ENCODE peak calls at places on chromosomes 7 and 10, in seven cellular contexts. X is HT1080; E is fibroblast of the aortic adventitia; H is left lobe of liver; M is HS-5; K is central memory CD8-positive, alpha-beta T cell; B is EH. V is an unnamed sample.

GRCh38 chr7:4740796-4741195 is 34.6 kb upstream of the AP5Z1 start:
- DNase-seq in X (no peak), E (no peak), H (no peak), M (no peak), K (no peak), B (no peak), V (no peak)

GRCh38 chr10:113099431-113100298 is 149.6 kb downstream of the TCF7L2 start:
- DNase-seq in X (no peak), E (peak), H (no peak), M (no peak), K (no peak), B (peak), V (peak)

GRCh38 chr10:25083546-25084111 is 67.2 kb downstream of the THNSL1 start:
- DNase-seq in X (no peak), E (no peak), H (no peak), M (no peak), K (no peak), B (peak), V (no peak)

GRCh38 chr10:98349508-98349922 is 65.5 kb downstream of the PYROXD2 start:
- DNase-seq in X (peak), E (peak), H (no peak), M (peak), K (no peak), B (peak), V (peak)

GRCh38 chr10:101839421-101840063 is 4.1 kb downstream of the KCNIP2 start:
- DNase-seq in X (no peak), E (no peak), H (peak), M (no peak), K (peak), B (peak), V (no peak)

GRCh38 chr7:37289781-37290180 is 158.9 kb downstream of the ELMO1 start:
- DNase-seq in X (no peak), E (no peak), H (no peak), M (no peak), K (no peak), B (no peak), V (no peak)

GRCh38 chr7:108308913-108309312 is 147.3 kb downstream of the NRCAM start:
- DNase-seq in X (peak), E (peak), H (no peak), M (no peak), K (no peak), B (peak), V (peak)

GRCh38 chr7:154591544-154591943 is 411.4 kb downstream of the PAXIP1 start:
- DNase-seq in X (no peak), E (no peak), H (no peak), M (no peak), K (no peak), B (no peak), V (no peak)

V was measured in fibroblast of villous mesenchyme.